ENCODE peak calls at places on chromosomes 5 and 9, in four cellular contexts. O is stimulated activated CD4-positive, alpha-beta T cell treated with anti-CD3 and anti-CD28 coated beads, Interleukin-1b, Interleukin-23, amount 100 ng/mL, for 4 hours; T is transverse colon; U is RPMI7951. I is an unnamed sample.

GRCh38 chr5:107501965-107502691 is 168.6 kb downstream of the EFNA5 start:
- DNase-seq in O (no peak), T (no peak), U (peak; percentile 54), I (no peak)

GRCh38 chr5:54615381-54615780 is 97.8 kb downstream of the SNX18 start:
- DNase-seq in O (no peak), T (no peak), U (no peak), I (no peak)

GRCh38 chr9:13445123-13445522 is 165.6 kb upstream of the MPDZ start:
- DNase-seq in O (no peak), T (no peak), U (no peak), I (no peak)

GRCh38 chr5:121967187-121967586 is 5.4 kb downstream of the SRFBP1 start:
- DNase-seq in O (no peak), T (no peak), U (peak; percentile 16), I (no peak)

GRCh38 chr9:110746211-110746930 is 77.8 kb downstream of the MUSK start:
- DNase-seq in O (no peak), T (no peak), U (no peak), I (no peak)

GRCh38 chr5:151630088-151630487 is 39.0 kb upstream of the FAT2 start:
- DNase-seq in O (no peak), T (no peak), U (no peak), I (no peak)

GRCh38 chr5:89878140-89878570 is 531.4 kb downstream of the CETN3 start:
- DNase-seq in O (no peak), T (no peak), U (peak; percentile 83), I (no peak)

GRCh38 chr9:132250324-132251262 is 88.7 kb downstream of the NTNG2 start:
- DNase-seq in O (no peak), T (no peak), U (no peak), I (no peak)

GRCh38 chr5:78691073-78691960 is 42.7 kb upstream of the LHFPL2 start:
- DNase-seq in O (no peak), T (no peak), U (no peak), I (no peak)

GRCh38 chr5:56233230-56233629 is at the start of gene ANKRD55:
- DNase-seq in O (no peak), T (no peak), U (no peak), I (no peak)

GRCh38 chr9:125460883-125461475 is 199.4 kb downstream of the GAPVD1 start:
- DNase-seq in O (no peak), T (peak; percentile 20), U (peak; percentile 4), I (no peak)

GRCh38 chr5:9282211-9282610 is 263.7 kb downstream of the SEMA5A start:
- DNase-seq in O (no peak), T (no peak), U (peak; percentile 87), I (no peak)

GRCh38 chr5:170885281-170885680 is 23.5 kb downstream of the RANBP17 start:
- DNase-seq in O (no peak), T (no peak), U (no peak), I (no peak)

GRCh38 chr9:130058887-130059286 is 5.2 kb downstream of the GPR107 start:
- DNase-seq in O (no peak), T (no peak), U (no peak), I (no peak)

GRCh38 chr5:53419247-53419646 is 61.2 kb upstream of the FST start:
- DNase-seq in O (no peak), T (no peak), U (no peak), I (no peak)

GRCh38 chr9:128946945-128947422 is 419 bp downstream of the DOLK start:
- DNase-seq in O (no peak), T (peak; percentile 40), U (peak; percentile 26), I (no peak)

I was measured in D721Med.